ENCODE peak calls at places on chromosomes 4 and X, in ten cellular contexts. One of them, this sample, is unnamed.

GRCh38 chrX:8988456-8988855 is 45.5 kb downstream of the FAM9B start:
- DNase-seq in T-helper 9 cell: no peak
- DNase-seq in NCI-H146: no peak
- DNase-seq in OCI-LY7: no peak
- DNase-seq in stimulated activated CD8-positive, alpha-beta memory T cell treated with anti-CD3 and anti-CD28 coated beads, Interleukin-15, amount 100 ng/mL, for 48 hours: no peak
- DNase-seq in HS-5: no peak
- DNase-seq in ascending aorta: no peak
- DNase-seq in endothelial cell: no peak
- DNase-seq in erythroblast: no peak
- DNase-seq in iris pigment epithelial cell: peak; percentile 23
- DNase-seq in this sample: no peak

GRCh38 chr4:177879851-177880250 is 437.6 kb upstream of the AGA start:
- DNase-seq in HS-5: no peak
- DNase-seq in endothelial cell: no peak
- DNase-seq in ascending aorta: no peak
- DNase-seq in iris pigment epithelial cell: no peak
- DNase-seq in T-helper 9 cell: no peak
- DNase-seq in OCI-LY7: peak; percentile 2
- DNase-seq in erythroblast: no peak
- DNase-seq in NCI-H146: no peak
- DNase-seq in stimulated activated CD8-positive, alpha-beta memory T cell treated with anti-CD3 and anti-CD28 coated beads, Interleukin-15, amount 100 ng/mL, for 48 hours: no peak
- DNase-seq in this sample: no peak

GRCh38 chr4:153465145-153465544 is 1.0 kb upstream of the TMEM131L start:
- DNase-seq in OCI-LY7: peak; percentile 58
- DNase-seq in T-helper 9 cell: no peak
- DNase-seq in iris pigment epithelial cell: peak; percentile 23
- DNase-seq in HS-5: no peak
- DNase-seq in erythroblast: peak; percentile 61
- DNase-seq in NCI-H146: no peak
- DNase-seq in stimulated activated CD8-positive, alpha-beta memory T cell treated with anti-CD3 and anti-CD28 coated beads, Interleukin-15, amount 100 ng/mL, for 48 hours: no peak
- DNase-seq in ascending aorta: no peak
- DNase-seq in endothelial cell: no peak
- DNase-seq in this sample: no peak

GRCh38 chr4:80788798-80789197 is 241.7 kb upstream of the BMP3 start:
- DNase-seq in HS-5: no peak
- DNase-seq in T-helper 9 cell: no peak
- DNase-seq in stimulated activated CD8-positive, alpha-beta memory T cell treated with anti-CD3 and anti-CD28 coated beads, Interleukin-15, amount 100 ng/mL, for 48 hours: no peak
- DNase-seq in NCI-H146: no peak
- DNase-seq in iris pigment epithelial cell: peak; percentile 66
- DNase-seq in OCI-LY7: peak; percentile 44
- DNase-seq in erythroblast: peak; percentile 33
- DNase-seq in ascending aorta: no peak
- DNase-seq in endothelial cell: no peak
- DNase-seq in this sample: peak; percentile 5

GRCh38 chr4:93832097-93832496 is 3.5 kb downstream of the ATOH1 start:
- DNase-seq in stimulated activated CD8-positive, alpha-beta memory T cell treated with anti-CD3 and anti-CD28 coated beads, Interleukin-15, amount 100 ng/mL, for 48 hours: no peak
- DNase-seq in endothelial cell: no peak
- DNase-seq in ascending aorta: no peak
- DNase-seq in iris pigment epithelial cell: no peak
- DNase-seq in erythroblast: no peak
- DNase-seq in T-helper 9 cell: no peak
- DNase-seq in NCI-H146: no peak
- DNase-seq in OCI-LY7: no peak
- DNase-seq in HS-5: no peak
- DNase-seq in this sample: peak; percentile 42

GRCh38 chr4:156958276-156959074 is 13.1 kb downstream of the PDGFC start:
- DNase-seq in stimulated activated CD8-positive, alpha-beta memory T cell treated with anti-CD3 and anti-CD28 coated beads, Interleukin-15, amount 100 ng/mL, for 48 hours: no peak
- DNase-seq in endothelial cell: no peak
- DNase-seq in OCI-LY7: no peak
- DNase-seq in erythroblast: no peak
- DNase-seq in HS-5: no peak
- DNase-seq in ascending aorta: no peak
- DNase-seq in iris pigment epithelial cell: no peak
- DNase-seq in NCI-H146: no peak
- DNase-seq in T-helper 9 cell: no peak
- DNase-seq in this sample: no peak

GRCh38 chr4:907103-907400 is 25.1 kb downstream of the GAK start:
- DNase-seq in endothelial cell: no peak
- DNase-seq in NCI-H146: no peak
- DNase-seq in OCI-LY7: no peak
- DNase-seq in erythroblast: no peak
- DNase-seq in T-helper 9 cell: no peak
- DNase-seq in iris pigment epithelial cell: no peak
- DNase-seq in stimulated activated CD8-positive, alpha-beta memory T cell treated with anti-CD3 and anti-CD28 coated beads, Interleukin-15, amount 100 ng/mL, for 48 hours: no peak
- DNase-seq in ascending aorta: no peak
- DNase-seq in HS-5: no peak
- DNase-seq in this sample: no peak

GRCh38 chrX:105872921-105873320 is 50.6 kb downstream of the NRK start:
- DNase-seq in HS-5: no peak
- DNase-seq in ascending aorta: no peak
- DNase-seq in OCI-LY7: no peak
- DNase-seq in T-helper 9 cell: no peak
- DNase-seq in endothelial cell: no peak
- DNase-seq in iris pigment epithelial cell: peak; percentile 17
- DNase-seq in stimulated activated CD8-positive, alpha-beta memory T cell treated with anti-CD3 and anti-CD28 coated beads, Interleukin-15, amount 100 ng/mL, for 48 hours: no peak
- DNase-seq in erythroblast: no peak
- DNase-seq in NCI-H146: no peak
- DNase-seq in this sample: no peak

GRCh38 chr4:7518871-7519637 is 84.3 kb upstream of the PSAPL1 start:
- DNase-seq in iris pigment epithelial cell: no peak
- DNase-seq in stimulated activated CD8-positive, alpha-beta memory T cell treated with anti-CD3 and anti-CD28 coated beads, Interleukin-15, amount 100 ng/mL, for 48 hours: no peak
- DNase-seq in erythroblast: no peak
- DNase-seq in endothelial cell: no peak
- DNase-seq in HS-5: no peak
- DNase-seq in ascending aorta: no peak
- DNase-seq in NCI-H146: no peak
- DNase-seq in T-helper 9 cell: no peak
- DNase-seq in OCI-LY7: no peak
- DNase-seq in this sample: no peak

GRCh38 chr4:176508780-176509331 is 189.1 kb downstream of the SPCS3 start:
- DNase-seq in endothelial cell: no peak
- DNase-seq in erythroblast: no peak
- DNase-seq in NCI-H146: no peak
- DNase-seq in iris pigment epithelial cell: no peak
- DNase-seq in OCI-LY7: no peak
- DNase-seq in HS-5: no peak
- DNase-seq in ascending aorta: no peak
- DNase-seq in T-helper 9 cell: no peak
- DNase-seq in stimulated activated CD8-positive, alpha-beta memory T cell treated with anti-CD3 and anti-CD28 coated beads, Interleukin-15, amount 100 ng/mL, for 48 hours: no peak
- DNase-seq in this sample: no peak

GRCh38 chrX:152399395-152399794 is 51.7 kb downstream of the GABRA3 start:
- DNase-seq in endothelial cell: no peak
- DNase-seq in OCI-LY7: no peak
- DNase-seq in erythroblast: no peak
- DNase-seq in HS-5: no peak
- DNase-seq in T-helper 9 cell: no peak
- DNase-seq in ascending aorta: no peak
- DNase-seq in iris pigment epithelial cell: no peak
- DNase-seq in stimulated activated CD8-positive, alpha-beta memory T cell treated with anti-CD3 and anti-CD28 coated beads, Interleukin-15, amount 100 ng/mL, for 48 hours: no peak
- DNase-seq in NCI-H146: no peak
- DNase-seq in this sample: no peak

GRCh38 chr4:83855044-83855443 is 319.1 kb downstream of the GPAT3 start:
- DNase-seq in ascending aorta: no peak
- DNase-seq in stimulated activated CD8-positive, alpha-beta memory T cell treated with anti-CD3 and anti-CD28 coated beads, Interleukin-15, amount 100 ng/mL, for 48 hours: no peak
- DNase-seq in NCI-H146: no peak
- DNase-seq in endothelial cell: no peak
- DNase-seq in iris pigment epithelial cell: peak; percentile 88
- DNase-seq in erythroblast: no peak
- DNase-seq in T-helper 9 cell: no peak
- DNase-seq in HS-5: peak; percentile 97
- DNase-seq in OCI-LY7: no peak
- DNase-seq in this sample: no peak

GRCh38 chr4:176883681-176884418 is 91.1 kb upstream of the VEGFC start:
- DNase-seq in HS-5: peak; percentile 84
- DNase-seq in erythroblast: no peak
- DNase-seq in T-helper 9 cell: no peak
- DNase-seq in iris pigment epithelial cell: peak; percentile 83
- DNase-seq in ascending aorta: no peak
- DNase-seq in NCI-H146: no peak
- DNase-seq in OCI-LY7: no peak
- DNase-seq in stimulated activated CD8-positive, alpha-beta memory T cell treated with anti-CD3 and anti-CD28 coated beads, Interleukin-15, amount 100 ng/mL, for 48 hours: no peak
- DNase-seq in endothelial cell: no peak
- DNase-seq in this sample: no peak

GRCh38 chr4:824461-825062 is 1.4 kb downstream of the CPLX1 start:
- DNase-seq in erythroblast: no peak
- DNase-seq in NCI-H146: no peak
- DNase-seq in OCI-LY7: no peak
- DNase-seq in endothelial cell: no peak
- DNase-seq in HS-5: no peak
- DNase-seq in stimulated activated CD8-positive, alpha-beta memory T cell treated with anti-CD3 and anti-CD28 coated beads, Interleukin-15, amount 100 ng/mL, for 48 hours: no peak
- DNase-seq in ascending aorta: peak; percentile 52
- DNase-seq in iris pigment epithelial cell: no peak
- DNase-seq in T-helper 9 cell: no peak
- DNase-seq in this sample: peak; percentile 19

GRCh38 chrX:77436682-77437081 is 10.5 kb upstream of the FGF16 start:
- DNase-seq in OCI-LY7: peak; percentile 2
- DNase-seq in erythroblast: no peak
- DNase-seq in endothelial cell: no peak
- DNase-seq in iris pigment epithelial cell: peak; percentile 58
- DNase-seq in stimulated activated CD8-positive, alpha-beta memory T cell treated with anti-CD3 and anti-CD28 coated beads, Interleukin-15, amount 100 ng/mL, for 48 hours: no peak
- DNase-seq in T-helper 9 cell: no peak
- DNase-seq in HS-5: peak; percentile 68
- DNase-seq in ascending aorta: no peak
- DNase-seq in NCI-H146: no peak
- DNase-seq in this sample: no peak

GRCh38 chr4:113101669-113102068 is 52.2 kb downstream of the ANK2 start:
- DNase-seq in OCI-LY7: no peak
- DNase-seq in ascending aorta: no peak
- DNase-seq in stimulated activated CD8-positive, alpha-beta memory T cell treated with anti-CD3 and anti-CD28 coated beads, Interleukin-15, amount 100 ng/mL, for 48 hours: no peak
- DNase-seq in endothelial cell: no peak
- DNase-seq in erythroblast: no peak
- DNase-seq in HS-5: no peak
- DNase-seq in NCI-H146: no peak
- DNase-seq in T-helper 9 cell: no peak
- DNase-seq in iris pigment epithelial cell: peak; percentile 21
- DNase-seq in this sample: no peak

GRCh38 chr4:19051751-19052296 is 1030.3 kb upstream of the LCORL start:
- DNase-seq in T-helper 9 cell: no peak
- DNase-seq in NCI-H146: no peak
- DNase-seq in stimulated activated CD8-positive, alpha-beta memory T cell treated with anti-CD3 and anti-CD28 coated beads, Interleukin-15, amount 100 ng/mL, for 48 hours: no peak
- DNase-seq in erythroblast: no peak
- DNase-seq in endothelial cell: no peak
- DNase-seq in ascending aorta: no peak
- DNase-seq in OCI-LY7: no peak
- DNase-seq in HS-5: no peak
- DNase-seq in iris pigment epithelial cell: no peak
- DNase-seq in this sample: no peak

GRCh38 chr4:3262208-3263052 is 13.5 kb downstream of the MSANTD1 start:
- DNase-seq in endothelial cell: no peak
- DNase-seq in ascending aorta: no peak
- DNase-seq in stimulated activated CD8-positive, alpha-beta memory T cell treated with anti-CD3 and anti-CD28 coated beads, Interleukin-15, amount 100 ng/mL, for 48 hours: no peak
- DNase-seq in OCI-LY7: no peak
- DNase-seq in T-helper 9 cell: no peak
- DNase-seq in NCI-H146: no peak
- DNase-seq in HS-5: no peak
- DNase-seq in iris pigment epithelial cell: no peak
- DNase-seq in erythroblast: no peak
- DNase-seq in this sample: no peak

GRCh38 chr4:7315286-7315685 is 119.4 kb downstream of the PSAPL1 start:
- DNase-seq in NCI-H146: no peak
- DNase-seq in endothelial cell: no peak
- DNase-seq in OCI-LY7: no peak
- DNase-seq in erythroblast: no peak
- DNase-seq in T-helper 9 cell: no peak
- DNase-seq in iris pigment epithelial cell: no peak
- DNase-seq in ascending aorta: no peak
- DNase-seq in HS-5: no peak
- DNase-seq in stimulated activated CD8-positive, alpha-beta memory T cell treated with anti-CD3 and anti-CD28 coated beads, Interleukin-15, amount 100 ng/mL, for 48 hours: no peak
- DNase-seq in this sample: no peak

GRCh38 chrX:106931831-106932491 is 11.8 kb downstream of the CLDN2 start:
- DNase-seq in T-helper 9 cell: no peak
- DNase-seq in stimulated activated CD8-positive, alpha-beta memory T cell treated with anti-CD3 and anti-CD28 coated beads, Interleukin-15, amount 100 ng/mL, for 48 hours: no peak
- DNase-seq in ascending aorta: no peak
- DNase-seq in iris pigment epithelial cell: peak; percentile 57
- DNase-seq in endothelial cell: no peak
- DNase-seq in erythroblast: no peak
- DNase-seq in NCI-H146: no peak
- DNase-seq in HS-5: no peak
- DNase-seq in OCI-LY7: no peak
- DNase-seq in this sample: no peak

GRCh38 chr4:177948853-177949252 is 506.6 kb upstream of the AGA start:
- DNase-seq in OCI-LY7: no peak
- DNase-seq in erythroblast: no peak
- DNase-seq in ascending aorta: no peak
- DNase-seq in NCI-H146: no peak
- DNase-seq in stimulated activated CD8-positive, alpha-beta memory T cell treated with anti-CD3 and anti-CD28 coated beads, Interleukin-15, amount 100 ng/mL, for 48 hours: no peak
- DNase-seq in endothelial cell: no peak
- DNase-seq in T-helper 9 cell: no peak
- DNase-seq in iris pigment epithelial cell: no peak
- DNase-seq in HS-5: no peak
- DNase-seq in this sample: no peak

GRCh38 chr4:123651536-123652175 is 255.1 kb downstream of the SPRY1 start:
- DNase-seq in endothelial cell: no peak
- DNase-seq in HS-5: no peak
- DNase-seq in NCI-H146: no peak
- DNase-seq in ascending aorta: no peak
- DNase-seq in OCI-LY7: no peak
- DNase-seq in T-helper 9 cell: no peak
- DNase-seq in stimulated activated CD8-positive, alpha-beta memory T cell treated with anti-CD3 and anti-CD28 coated beads, Interleukin-15, amount 100 ng/mL, for 48 hours: no peak
- DNase-seq in erythroblast: no peak
- DNase-seq in iris pigment epithelial cell: no peak
- DNase-seq in this sample: no peak

GRCh38 chr4:128751354-128751753 is 58.1 kb upstream of the JADE1 start:
- DNase-seq in T-helper 9 cell: no peak
- DNase-seq in erythroblast: peak; percentile 61
- DNase-seq in stimulated activated CD8-positive, alpha-beta memory T cell treated with anti-CD3 and anti-CD28 coated beads, Interleukin-15, amount 100 ng/mL, for 48 hours: no peak
- DNase-seq in endothelial cell: no peak
- DNase-seq in HS-5: no peak
- DNase-seq in OCI-LY7: no peak
- DNase-seq in NCI-H146: no peak
- DNase-seq in iris pigment epithelial cell: no peak
- DNase-seq in ascending aorta: no peak
- DNase-seq in this sample: no peak

GRCh38 chrX:139724626-139725025 is 16.7 kb upstream of the MCF2 start:
- DNase-seq in NCI-H146: no peak
- DNase-seq in ascending aorta: no peak
- DNase-seq in HS-5: no peak
- DNase-seq in endothelial cell: no peak
- DNase-seq in erythroblast: no peak
- DNase-seq in iris pigment epithelial cell: peak; percentile 12
- DNase-seq in OCI-LY7: no peak
- DNase-seq in stimulated activated CD8-positive, alpha-beta memory T cell treated with anti-CD3 and anti-CD28 coated beads, Interleukin-15, amount 100 ng/mL, for 48 hours: no peak
- DNase-seq in T-helper 9 cell: no peak
- DNase-seq in this sample: no peak

GRCh38 chr4:112516401-112517066 is 554 bp upstream of the NEUROG2 start:
- DNase-seq in stimulated activated CD8-positive, alpha-beta memory T cell treated with anti-CD3 and anti-CD28 coated beads, Interleukin-15, amount 100 ng/mL, for 48 hours: no peak
- DNase-seq in NCI-H146: peak; percentile 58
- DNase-seq in ascending aorta: no peak
- DNase-seq in endothelial cell: peak; percentile 43
- DNase-seq in HS-5: no peak
- DNase-seq in erythroblast: no peak
- DNase-seq in iris pigment epithelial cell: no peak
- DNase-seq in T-helper 9 cell: no peak
- DNase-seq in OCI-LY7: peak; percentile 42
- DNase-seq in this sample: no peak

GRCh38 chr4:106172846-106173245 is 143.2 kb downstream of the TBCK start:
- DNase-seq in T-helper 9 cell: no peak
- DNase-seq in OCI-LY7: no peak
- DNase-seq in erythroblast: no peak
- DNase-seq in stimulated activated CD8-positive, alpha-beta memory T cell treated with anti-CD3 and anti-CD28 coated beads, Interleukin-15, amount 100 ng/mL, for 48 hours: no peak
- DNase-seq in iris pigment epithelial cell: peak; percentile 30
- DNase-seq in endothelial cell: no peak
- DNase-seq in HS-5: no peak
- DNase-seq in ascending aorta: no peak
- DNase-seq in NCI-H146: no peak
- DNase-seq in this sample: no peak

GRCh38 chr4:77443941-77444340 is 161.7 kb upstream of the CXCL13 start:
- DNase-seq in iris pigment epithelial cell: peak; percentile 51
- DNase-seq in HS-5: no peak
- DNase-seq in erythroblast: no peak
- DNase-seq in endothelial cell: no peak
- DNase-seq in ascending aorta: no peak
- DNase-seq in OCI-LY7: no peak
- DNase-seq in NCI-H146: no peak
- DNase-seq in stimulated activated CD8-positive, alpha-beta memory T cell treated with anti-CD3 and anti-CD28 coated beads, Interleukin-15, amount 100 ng/mL, for 48 hours: no peak
- DNase-seq in T-helper 9 cell: no peak
- DNase-seq in this sample: no peak

GRCh38 chrX:149720021-149720689 is 8.3 kb downstream of the MAGEA11 start:
- DNase-seq in NCI-H146: peak; percentile 84
- DNase-seq in OCI-LY7: no peak
- DNase-seq in stimulated activated CD8-positive, alpha-beta memory T cell treated with anti-CD3 and anti-CD28 coated beads, Interleukin-15, amount 100 ng/mL, for 48 hours: no peak
- DNase-seq in erythroblast: peak; percentile 8
- DNase-seq in HS-5: no peak
- DNase-seq in iris pigment epithelial cell: no peak
- DNase-seq in endothelial cell: no peak
- DNase-seq in ascending aorta: no peak
- DNase-seq in T-helper 9 cell: no peak
- DNase-seq in this sample: peak; percentile 10